ENCODE peak calls at places on chromosomes 4 and X, in seven cellular contexts. D, T, F, P, W, U and A are unnamed samples.

GRCh38 chrX:8755116-8755515 is 23.2 kb upstream of the ANOS1 start:
- DNase-seq in T (no peak), P (no peak), F (no peak), D (no peak), U (no peak), W (peak; percentile 70), A (no peak)

GRCh38 chr4:15144249-15144966 is 142.1 kb downstream of the CPEB2 start:
- DNase-seq in T (no peak), F (no peak), U (peak; percentile 38), W (no peak), P (no peak), D (peak; percentile 8), A (no peak)

GRCh38 chr4:42633605-42634388 is 23.1 kb downstream of the ATP8A1 start:
- DNase-seq in F (no peak), T (no peak), D (no peak), U (no peak), W (no peak), P (no peak), A (no peak)

GRCh38 chr4:144627663-144628076 is 18.3 kb upstream of the HHIP start:
- DNase-seq in U (no peak), P (peak; percentile 62), F (no peak), W (no peak), T (no peak), D (no peak), A (no peak)

GRCh38 chrX:30610050-30610449 is 32.5 kb upstream of the TASL start:
- DNase-seq in D (no peak), F (no peak), P (no peak), T (no peak), W (no peak), U (no peak), A (no peak)

GRCh38 chr4:13537011-13537831 is 7.1 kb downstream of the NKX3-2 start:
- DNase-seq in P (no peak), F (peak; percentile 63), W (peak; percentile 51), U (no peak), T (no peak), D (no peak), A (no peak)

GRCh38 chr4:20299515-20299914 is 47.8 kb downstream of the SLIT2 start:
- DNase-seq in W (no peak), U (no peak), D (no peak), P (peak; percentile 76), F (no peak), T (peak; percentile 42), A (no peak)

GRCh38 chrX:1876041-1876440 is 261.2 kb downstream of the ASMT start:
- DNase-seq in F (no peak), W (no peak), T (no peak), U (no peak), P (no peak), D (no peak), A (no peak)

GRCh38 chrX:75522565-75523411 is at the start of gene ZDHHC15:
- DNase-seq in D (peak; percentile 43), P (peak; percentile 0), U (no peak), W (peak; percentile 82), F (peak; percentile 73), T (no peak), A (peak; percentile 90)

GRCh38 chrX:103628386-103629290 is at the start of gene TCEAL1:
- DNase-seq in U (peak; percentile 19), F (no peak), T (no peak), D (peak; percentile 52), W (peak; percentile 89), P (peak; percentile 37), A (no peak)

GRCh38 chr4:7197910-7198309 is 5.6 kb downstream of the SORCS2 start:
- DNase-seq in W (peak; percentile 42), D (no peak), P (no peak), U (no peak), F (peak; percentile 64), T (no peak), A (peak; percentile 37)

GRCh38 chrX:56928546-56928945 is 66.8 kb downstream of the SPIN3 start:
- DNase-seq in D (no peak), U (no peak), F (no peak), P (no peak), W (no peak), T (no peak), A (no peak)

GRCh38 chr4:109559625-109559982 is 442 bp upstream of the MCUB start:
- DNase-seq in D (peak; percentile 23), F (no peak), W (peak; percentile 86), U (no peak), T (no peak), P (peak; percentile 60), A (no peak)

GRCh38 chr4:99763635-99764101 is 53.0 kb upstream of the DAPP1 start:
- DNase-seq in D (no peak), U (peak; percentile 93), P (peak; percentile 79), W (no peak), F (no peak), T (peak; percentile 89), A (no peak)

GRCh38 chrX:139766545-139766983 is 58.6 kb upstream of the MCF2 start:
- DNase-seq in D (no peak), F (no peak), W (no peak), P (no peak), U (no peak), T (no peak), A (no peak)

GRCh38 chr4:54016504-54016903 is 47.9 kb downstream of the CHIC2 start:
- DNase-seq in D (no peak), P (no peak), W (no peak), F (no peak), T (no peak), U (no peak), A (no peak)

GRCh38 chrX:9676311-9676710 is 89.3 kb downstream of the GPR143 start:
- DNase-seq in D (no peak), W (no peak), U (peak; percentile 31), T (peak; percentile 30), P (peak; percentile 27), F (no peak), A (peak; percentile 72)

GRCh38 chrX:36856849-36857248 is 151.3 kb upstream of the FAM47C start:
- DNase-seq in D (no peak), W (no peak), T (no peak), U (no peak), P (peak; percentile 0), F (no peak), A (no peak)

GRCh38 chr4:17636696-17637351 is 22.4 kb downstream of the MED28 start:
- DNase-seq in U (peak; percentile 63), T (peak; percentile 47), D (peak; percentile 67), F (peak; percentile 77), P (peak; percentile 82), W (peak; percentile 95), A (peak; percentile 90)